ENCODE peak calls at places on chromosome 15, in six cellular contexts. D is heart left ventricle; E is kidney; N is CD8-positive, alpha-beta T cell; W is lower lobe of right lung; P is adrenal gland. S is an unnamed sample. For H3K4me1 and H3K36me3, the result is how much of the 10 kb centered on the place peaks cover.

GRCh38 chr15:101250931-101251829 is 668 bp downstream of the CHSY1 start:
- DNase-seq in E (peak), P (peak), W (peak), D (no peak), N (no peak), S (peak)

GRCh38 chr15:90883526-90883931 is 775 bp upstream of the FES start:
- DNase-seq in D (no peak), E (no peak), N (no peak), W (no peak), P (no peak), S (peak)

GRCh38 chr15:58704155-58704825 is 45.2 kb downstream of the ADAM10 start:
- DNase-seq in E (no peak), N (no peak), W (no peak), D (no peak), P (no peak), S (no peak)

GRCh38 chr15:51731549-51732267 is 5.7 kb downstream of the LYSMD2 start:
- DNase-seq in E (no peak), D (peak), W (no peak), N (no peak), P (no peak), S (no peak)

GRCh38 chr15:29731865-29732264 is 90.4 kb downstream of the TJP1 start:
- DNase-seq in D (no peak), N (no peak), E (no peak), P (no peak), W (no peak), S (no peak)

GRCh38 chr15:101625169-101625568 is 27.0 kb downstream of the TM2D3 start:
- DNase-seq in D (no peak), W (no peak), N (no peak), E (no peak), P (no peak), S (no peak)

GRCh38 chr15:63576441-63576840 is 20.7 kb upstream of the FBXL22 start:
- DNase-seq in E (no peak), P (no peak), D (no peak), W (no peak), N (no peak), S (no peak)

GRCh38 chr15:48928877-48929538 is 34.7 kb downstream of the SHC4 start:
- DNase-seq in E (no peak), W (no peak), P (no peak), N (no peak), D (no peak), S (no peak)

GRCh38 chr15:52656412-52656811 is 22.8 kb downstream of the ATOSA start:
- DNase-seq in D (no peak), W (no peak), N (no peak), E (no peak), P (no peak), S (no peak)

GRCh38 chr15:78315686-78316085 is 16.3 kb upstream of the SKIC8 start:
- DNase-seq in E (peak), D (no peak), W (peak), P (no peak), N (no peak), S (peak)

GRCh38 chr15:80429964-80430363 is 25.8 kb downstream of the ARNT2 start:
- DNase-seq in W (no peak), P (no peak), E (no peak), D (no peak), N (no peak), S (no peak)

GRCh38 chr15:85813234-85813633 is 18.5 kb upstream of the KLHL25 start:
- DNase-seq in E (no peak), N (no peak), D (no peak), W (no peak), P (no peak), S (no peak)

GRCh38 chr15:93566777-93567176 is 477.8 kb upstream of the RGMA start:
- DNase-seq in P (no peak), E (no peak), W (no peak), N (no peak), D (no peak), S (no peak)

GRCh38 chr15:34216527-34217270 is 6.8 kb upstream of the KATNBL1 start:
- DNase-seq in P (no peak), W (no peak), D (no peak), E (no peak), N (no peak), S (no peak)

GRCh38 chr15:50676799-50677483 is 9.7 kb downstream of the TRPM7 start:
- DNase-seq in D (no peak), W (no peak), E (no peak), P (no peak), N (no peak), S (peak)

GRCh38 chr15:82846621-82847020 is 37.2 kb downstream of the WHAMM start:
- DNase-seq in E (no peak), N (no peak), D (no peak), W (no peak), P (peak), S (no peak)

GRCh38 chr15:93382196-93382820 is 293.3 kb upstream of the RGMA start:
- DNase-seq in P (no peak), W (no peak), E (no peak), N (no peak), D (no peak), S (no peak)

GRCh38 chr15:53978248-53978906 is at the start of gene UNC13C:
- DNase-seq in P (peak), D (no peak), W (peak), N (no peak), E (peak), S (peak)

GRCh38 chr15:67829647-67830504 is 4.6 kb downstream of the SKOR1 start:
- DNase-seq in N (no peak), E (peak), W (no peak), P (no peak), D (no peak), S (peak)

GRCh38 chr15:67783303-67783702 is 42.0 kb upstream of the SKOR1 start:
- DNase-seq in E (no peak), D (no peak), N (peak), P (no peak), W (no peak), S (peak)

GRCh38 chr15:49718846-49719245 is 98.0 kb downstream of the DTWD1 start:
- DNase-seq in N (no peak), W (no peak), E (no peak), P (no peak), D (no peak), S (no peak)

GRCh38 chr15:61275901-61276300 is 46.8 kb upstream of the RORA start:
- DNase-seq in E (no peak), P (no peak), N (no peak), D (no peak), W (no peak), S (no peak)

GRCh38 chr15:36844453-36845094 is 255.8 kb downstream of the MEIS2 start:
- DNase-seq in N (no peak), E (no peak), P (no peak), D (no peak), W (no peak), S (peak)

GRCh38 chr15:63497642-63498100 is 6.7 kb upstream of the USP3 start:
- DNase-seq in W (peak), E (no peak), D (peak), P (peak), N (peak), S (no peak)

GRCh38 chr15:75904241-75904631 is 558 bp downstream of the FBXO22 start:
- DNase-seq in W (peak), D (peak), E (peak), N (no peak), P (no peak), S (peak)

GRCh38 chr15:52730163-52730562 is 51.0 kb upstream of the ATOSA start:
- DNase-seq in P (no peak), W (no peak), N (no peak), D (no peak), E (no peak), S (no peak)

GRCh38 chr15:84634228-84634837 is 19.8 kb downstream of the WDR73 start:
- DNase-seq in D (no peak), E (no peak), N (no peak), P (no peak), W (no peak), S (no peak)

GRCh38 chr15:101084801-101085200 is 165.6 kb downstream of the LRRK1 start:
- DNase-seq in P (no peak), W (no peak), N (no peak), D (no peak), E (no peak), S (no peak)

GRCh38 chr15:95300958-95301357 is 1029.5 kb upstream of the NR2F2 start:
- DNase-seq in D (no peak), N (no peak), W (no peak), P (no peak), E (no peak), S (no peak)

GRCh38 chr15:66251790-66252355 is 1.7 kb downstream of the MEGF11 start:
- DNase-seq in D (no peak), N (no peak), W (no peak), E (peak), P (no peak), S (no peak)

GRCh38 chr15:87632364-87632763 is 624.2 kb downstream of the NTRK3 start:
- DNase-seq in N (no peak), D (no peak), E (no peak), W (no peak), P (no peak), S (no peak)

GRCh38 chr15:76153241-76154197 is 93.7 kb downstream of the TMEM266 start:
- DNase-seq in N (no peak), P (no peak), D (no peak), E (peak), W (no peak), S (peak)

GRCh38 chr15:80251505-80252280 is at the start of gene CTXND1:
- DNase-seq in W (no peak), N (no peak), D (no peak), E (no peak), P (no peak), S (peak)

GRCh38 chr15:89105147-89105546 is 16.9 kb downstream of the ABHD2 start:
- DNase-seq in E (no peak), D (no peak), N (no peak), W (no peak), P (no peak), S (no peak)
- H3K4me1 ChIP-seq in E (under half), D (under half), N (under half), W (half or more), P (half or more), S (under half)

DNA sequence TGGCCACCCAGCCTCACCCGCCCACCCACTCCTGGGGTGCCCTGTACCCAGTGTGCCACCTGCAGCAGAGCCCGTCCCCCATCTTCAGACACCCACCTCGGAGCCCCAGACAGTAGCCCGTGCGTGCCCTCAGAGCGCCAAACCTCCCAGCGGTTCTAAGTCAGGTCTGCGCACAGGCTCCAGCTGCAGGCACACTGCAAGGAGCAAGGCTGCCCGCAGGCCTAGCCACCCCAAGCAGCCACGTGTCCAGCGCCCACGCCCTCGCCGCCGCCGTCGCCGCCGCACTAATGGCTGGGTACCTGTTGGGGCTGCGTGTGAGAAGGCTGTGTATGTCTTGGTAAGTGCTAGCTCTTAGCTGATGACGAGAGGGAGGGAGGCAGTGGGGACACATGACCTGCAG is 8.8 kb upstream of the CHST14 start:
- DNase-seq in W (no peak), E (no peak), P (no peak), N (no peak), D (no peak), S (no peak)
- H3K36me3 ChIP-seq in W (half or more), E (under half), P (under half), N (under half), D (half or more), S (under half)

GRCh38 chr15:99054892-99055291 is 47.3 kb upstream of the PGPEP1L start:
- DNase-seq in W (no peak), N (no peak), D (no peak), E (no peak), P (no peak), S (no peak)
- TF ChIP-seq CTCF in W (no peak), N (no peak), D (no peak), E (no peak), P (no peak), S (no peak)

GRCh38 chr15:41507820-41508290 is 5.8 kb downstream of the LTK start:
- DNase-seq in E (no peak), P (peak), D (no peak), W (no peak), N (no peak), S (no peak)
- H3K4me1 ChIP-seq in E (under half), P (under half), D (under half), W (under half), N (under half), S (under half)

GRCh38 chr15:28115871-28116270 is 16.8 kb upstream of the OCA2 start:
- DNase-seq in W (no peak), D (no peak), P (no peak), N (no peak), E (no peak), S (no peak)
- H3K36me3 ChIP-seq in W (half or more), D (half or more), P (under half), N (under half), E (half or more), S (half or more)

DNA sequence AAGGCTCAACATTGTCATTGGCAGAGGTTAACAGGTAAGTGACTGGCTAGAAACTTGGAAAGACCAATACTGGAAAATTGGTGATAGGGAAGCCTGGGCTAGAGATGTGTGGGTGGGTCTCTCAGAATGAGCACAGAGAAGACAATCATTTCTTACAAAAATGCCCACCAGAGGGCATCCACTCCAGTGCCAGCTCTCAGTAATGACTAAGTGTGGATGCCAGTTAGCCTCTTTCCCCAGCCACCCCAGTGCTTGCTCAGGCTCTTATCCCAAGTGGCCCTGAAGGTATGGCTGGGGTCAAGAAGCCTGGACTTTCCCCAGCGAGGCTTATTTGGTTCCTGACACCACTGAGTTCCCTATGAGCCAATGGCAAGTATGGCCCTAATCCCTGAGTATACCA is 115.9 kb upstream of the ST8SIA2 start:
- DNase-seq in N (no peak), P (peak), W (peak), E (no peak), D (peak), S (peak)
- TF ChIP-seq CTCF in N (no peak), P (no peak), W (peak), E (peak), D (peak), S (peak)

GRCh38 chr15:70264738-70265465 is 167.2 kb upstream of the TLE3 start:
- DNase-seq in W (no peak), E (peak), P (no peak), N (no peak), D (no peak), S (no peak)
- H3K4me1 ChIP-seq in W (half or more), E (under half), P (under half), N (under half), D (under half), S (under half)

GRCh38 chr15:69444686-69445085 is 7.9 kb upstream of the RPLP1 start:
- DNase-seq in D (no peak), E (no peak), W (no peak), N (no peak), P (no peak), S (no peak)

GRCh38 chr15:69450968-69451695 is 1.5 kb upstream of the RPLP1 start:
- DNase-seq in E (no peak), P (no peak), N (no peak), D (no peak), W (no peak), S (no peak)

GRCh38 chr15:69451951-69452701 is 492 bp upstream of the RPLP1 start:
- DNase-seq in N (no peak), W (peak), D (no peak), E (peak), P (peak), S (no peak)

GRCh38 chr15:69443032-69443611 is 9.5 kb upstream of the RPLP1 start:
- DNase-seq in D (no peak), P (no peak), W (no peak), N (no peak), E (no peak), S (no peak)

GRCh38 chr15:69446947-69447346 is 5.7 kb upstream of the RPLP1 start:
- DNase-seq in E (no peak), P (no peak), D (no peak), W (no peak), N (no peak), S (no peak)
- H3K36me3 ChIP-seq in E (under half), P (under half), D (under half), W (under half), N (under half), S (half or more)

GRCh38 chr15:98549003-98549402 is 99.3 kb upstream of the IGF1R start:
- DNase-seq in P (no peak), E (no peak), W (no peak), N (no peak), D (no peak), S (no peak)

GRCh38 chr15:98549741-98550140 is 98.6 kb upstream of the IGF1R start:
- DNase-seq in W (no peak), P (no peak), D (no peak), N (no peak), E (peak), S (no peak)

GRCh38 chr15:98547741-98548166 is 100.6 kb upstream of the IGF1R start:
- DNase-seq in N (no peak), W (peak), P (no peak), D (peak), E (peak), S (peak)

GRCh38 chr15:98547255-98547654 is 101.1 kb upstream of the IGF1R start:
- DNase-seq in D (no peak), N (no peak), P (no peak), W (no peak), E (no peak), S (no peak)

DNA sequence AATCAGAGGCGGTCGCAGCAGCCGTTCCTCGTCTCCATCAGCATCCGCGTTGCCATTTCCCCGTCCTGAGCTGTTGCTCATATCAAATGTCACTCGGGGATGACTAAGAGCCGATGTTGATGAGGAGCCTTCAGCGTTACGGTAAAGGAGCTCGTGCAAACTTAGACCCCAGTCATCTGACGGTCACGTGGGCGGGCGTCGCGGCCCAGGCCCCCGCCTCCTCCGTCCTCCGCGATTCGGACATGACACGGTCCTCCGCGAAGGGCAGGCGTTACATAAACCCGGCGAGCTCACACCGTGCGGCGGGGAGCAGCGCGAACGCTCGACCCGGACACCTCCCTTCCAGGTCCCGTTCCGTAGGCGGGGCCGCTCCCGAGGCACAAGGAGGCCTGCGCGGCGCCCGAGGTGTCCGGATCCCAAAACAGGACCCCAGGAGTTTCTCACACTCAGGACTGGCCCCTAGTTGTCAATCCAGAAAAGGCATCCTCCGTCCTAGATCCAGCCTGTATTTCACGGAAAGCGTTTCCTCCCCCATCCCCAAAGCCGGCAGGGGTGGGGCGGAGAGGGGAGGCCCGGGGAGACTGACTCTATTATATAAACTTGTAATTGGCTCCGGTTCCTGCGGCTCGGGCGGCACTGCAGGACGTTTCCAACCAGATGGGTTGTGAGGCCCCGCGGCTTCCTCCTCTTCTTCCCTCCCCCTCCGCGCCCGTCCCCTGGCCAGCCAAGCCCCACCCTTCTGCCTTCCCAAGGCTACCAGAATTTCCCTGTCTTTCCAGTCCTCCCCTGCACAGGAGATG is 100.0 kb upstream of the IGF1R start:
- DNase-seq in D (peak), N (no peak), P (peak), E (peak), W (peak), S (peak)
- TF ChIP-seq CTCF in D (no peak), N (no peak), P (no peak), E (no peak), W (peak), S (peak)

GRCh38 chr15:74200871-74201419 is 1.6 kb downstream of the STRA6 start:
- DNase-seq in D (no peak), P (no peak), W (no peak), E (no peak), N (no peak), S (no peak)

GRCh38 chr15:74203914-74204431 is 1.4 kb upstream of the STRA6 start:
- DNase-seq in E (peak), W (no peak), P (no peak), N (no peak), D (no peak), S (peak)

GRCh38 chr15:74201656-74202420 is 749 bp downstream of the STRA6 start:
- DNase-seq in P (no peak), W (no peak), D (no peak), E (no peak), N (no peak), S (no peak)

GRCh38 chr15:74200394-74200793 is 2.2 kb downstream of the STRA6 start:
- DNase-seq in W (no peak), E (peak), D (no peak), N (no peak), P (peak), S (no peak)

DNA sequence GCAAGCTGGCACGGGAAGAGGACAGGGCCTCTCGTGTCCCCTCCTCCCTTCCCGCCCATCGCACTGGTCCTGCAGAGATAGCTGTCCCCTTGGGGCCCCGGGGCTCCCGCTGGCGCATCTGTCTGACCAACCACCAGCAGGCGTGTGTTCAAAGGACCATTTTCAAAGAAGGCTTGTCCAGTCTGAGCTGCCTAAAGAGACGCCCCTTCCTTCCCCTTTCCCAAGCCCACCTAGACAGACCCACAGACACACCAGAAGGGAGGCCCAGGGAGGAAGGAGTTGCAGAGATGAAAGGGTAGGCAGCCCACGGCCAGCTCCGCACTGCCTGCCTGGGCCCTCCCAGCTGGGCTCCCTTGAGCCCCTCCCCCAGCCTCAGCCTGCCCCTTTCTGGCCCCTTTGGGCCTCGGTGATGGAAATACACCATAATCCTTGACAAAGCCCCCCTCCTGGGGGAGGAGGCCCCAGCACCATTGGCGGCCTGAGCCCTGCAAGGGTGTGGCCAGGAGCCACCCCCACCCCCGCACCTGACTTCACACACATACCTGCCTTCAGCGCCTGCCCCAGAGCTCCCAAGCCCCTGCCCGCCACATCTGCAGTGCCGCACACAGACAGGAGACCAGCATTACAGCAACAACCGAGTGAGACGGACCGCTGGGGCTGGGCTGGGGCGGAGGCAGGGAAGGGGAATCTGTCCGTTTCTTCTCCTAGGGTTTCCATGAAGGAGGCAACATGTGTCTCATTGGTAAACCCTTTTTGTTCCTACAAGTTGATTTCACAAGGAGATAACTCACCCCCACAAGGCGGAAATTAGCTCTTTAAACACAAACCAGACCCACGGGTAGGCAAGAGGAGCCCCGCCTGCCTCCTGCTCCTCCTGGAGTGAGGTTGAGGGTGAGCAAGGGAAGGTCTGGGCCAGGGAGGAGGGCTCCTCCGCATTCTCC is at the start of gene STRA6:
- DNase-seq in E (no peak), D (no peak), W (no peak), P (no peak), N (no peak), S (peak)
- H3K4me1 ChIP-seq in E (under half), D (under half), W (under half), P (under half), N (under half), S (under half)

S was measured in endodermal cell.